ENCODE peak calls at places on chromosome 11, in five cellular contexts. One of them, this sample, is unnamed.

GRCh38 chr11:35427158-35427557 is 7.8 kb upstream of the SLC1A2 start:
- DNase-seq in ovary: no peak
- DNase-seq in CD8-positive, alpha-beta memory T cell: no peak
- DNase-seq in CD4-positive, alpha-beta memory T cell: no peak
- DNase-seq in H7: no peak
- DNase-seq in this sample: no peak

GRCh38 chr11:116454020-116454645 is 318.7 kb downstream of the BUD13 start:
- DNase-seq in H7: peak; percentile 68
- DNase-seq in ovary: no peak
- DNase-seq in CD4-positive, alpha-beta memory T cell: no peak
- DNase-seq in CD8-positive, alpha-beta memory T cell: no peak
- DNase-seq in this sample: peak; percentile 41

GRCh38 chr11:115672999-115673411 is 168.8 kb upstream of the CADM1 start:
- DNase-seq in CD4-positive, alpha-beta memory T cell: no peak
- DNase-seq in CD8-positive, alpha-beta memory T cell: no peak
- DNase-seq in ovary: no peak
- DNase-seq in H7: no peak
- DNase-seq in this sample: no peak

GRCh38 chr11:125373426-125374391 is 122.4 kb downstream of the FEZ1 start:
- DNase-seq in CD4-positive, alpha-beta memory T cell: no peak
- DNase-seq in H7: no peak
- DNase-seq in CD8-positive, alpha-beta memory T cell: no peak
- DNase-seq in ovary: no peak
- DNase-seq in this sample: no peak

GRCh38 chr11:113907681-113908080 is 3.1 kb downstream of the HTR3B start:
- DNase-seq in H7: no peak
- DNase-seq in ovary: no peak
- DNase-seq in CD8-positive, alpha-beta memory T cell: no peak
- DNase-seq in CD4-positive, alpha-beta memory T cell: no peak
- DNase-seq in this sample: no peak

GRCh38 chr11:12629601-12630313 is 44.5 kb upstream of the TEAD1 start:
- DNase-seq in CD4-positive, alpha-beta memory T cell: no peak
- DNase-seq in CD8-positive, alpha-beta memory T cell: no peak
- DNase-seq in H7: no peak
- DNase-seq in ovary: no peak
- DNase-seq in this sample: no peak

GRCh38 chr11:133418218-133418617 is 114.1 kb downstream of the OPCML start:
- DNase-seq in CD4-positive, alpha-beta memory T cell: no peak
- DNase-seq in CD8-positive, alpha-beta memory T cell: no peak
- DNase-seq in ovary: no peak
- DNase-seq in H7: no peak
- DNase-seq in this sample: no peak

GRCh38 chr11:115919341-115920086 is 415.3 kb upstream of the CADM1 start:
- DNase-seq in CD8-positive, alpha-beta memory T cell: no peak
- DNase-seq in H7: no peak
- DNase-seq in CD4-positive, alpha-beta memory T cell: no peak
- DNase-seq in ovary: no peak
- DNase-seq in this sample: no peak

GRCh38 chr11:111960916-111961315 is 23.8 kb downstream of the DIXDC1 start:
- DNase-seq in ovary: no peak
- DNase-seq in CD8-positive, alpha-beta memory T cell: no peak
- DNase-seq in H7: peak; percentile 80
- DNase-seq in CD4-positive, alpha-beta memory T cell: no peak
- DNase-seq in this sample: no peak

GRCh38 chr11:64809781-64810241 is 540 bp downstream of the MEN1 start:
- DNase-seq in CD8-positive, alpha-beta memory T cell: no peak
- DNase-seq in CD4-positive, alpha-beta memory T cell: no peak
- DNase-seq in H7: peak; percentile 93
- DNase-seq in ovary: no peak
- DNase-seq in this sample: peak; percentile 12

GRCh38 chr11:30244255-30244654 is 13.4 kb downstream of the FSHB start:
- DNase-seq in CD4-positive, alpha-beta memory T cell: no peak
- DNase-seq in ovary: no peak
- DNase-seq in H7: no peak
- DNase-seq in CD8-positive, alpha-beta memory T cell: no peak
- DNase-seq in this sample: no peak

GRCh38 chr11:75867778-75868374 is 52.9 kb downstream of the UVRAG start:
- DNase-seq in CD8-positive, alpha-beta memory T cell: peak; percentile 34
- DNase-seq in H7: peak; percentile 43
- DNase-seq in ovary: no peak
- DNase-seq in CD4-positive, alpha-beta memory T cell: peak; percentile 47
- DNase-seq in this sample: peak; percentile 63

GRCh38 chr11:112961146-112961668 is at the start of gene NCAM1:
- DNase-seq in ovary: peak; percentile 92
- DNase-seq in CD8-positive, alpha-beta memory T cell: peak; percentile 14
- DNase-seq in CD4-positive, alpha-beta memory T cell: peak; percentile 1
- DNase-seq in H7: peak; percentile 91
- DNase-seq in this sample: peak; percentile 62

GRCh38 chr11:20474176-20474950 is 86.8 kb downstream of the PRMT3 start:
- DNase-seq in CD8-positive, alpha-beta memory T cell: no peak
- DNase-seq in H7: no peak
- DNase-seq in CD4-positive, alpha-beta memory T cell: no peak
- DNase-seq in ovary: no peak
- DNase-seq in this sample: no peak

GRCh38 chr11:47591764-47592163 is 2.4 kb downstream of the C1QTNF4 start:
- DNase-seq in CD8-positive, alpha-beta memory T cell: no peak
- DNase-seq in CD4-positive, alpha-beta memory T cell: no peak
- DNase-seq in H7: peak; percentile 43
- DNase-seq in ovary: no peak
- DNase-seq in this sample: no peak

GRCh38 chr11:64790205-64791095 is 12.1 kb upstream of the SF1 start:
- DNase-seq in CD8-positive, alpha-beta memory T cell: no peak
- DNase-seq in CD4-positive, alpha-beta memory T cell: no peak
- DNase-seq in ovary: no peak
- DNase-seq in H7: peak; percentile 32
- DNase-seq in this sample: no peak

GRCh38 chr11:106156290-106156937 is 79.0 kb downstream of the AASDHPPT start:
- DNase-seq in ovary: peak; percentile 20
- DNase-seq in CD8-positive, alpha-beta memory T cell: no peak
- DNase-seq in H7: peak; percentile 5
- DNase-seq in CD4-positive, alpha-beta memory T cell: no peak
- DNase-seq in this sample: peak; percentile 50

GRCh38 chr11:71787014-71787823 is 45.8 kb upstream of the DEFB108B start:
- DNase-seq in ovary: peak; percentile 100
- DNase-seq in CD4-positive, alpha-beta memory T cell: peak; percentile 97
- DNase-seq in H7: peak; percentile 94
- DNase-seq in CD8-positive, alpha-beta memory T cell: peak; percentile 98
- DNase-seq in this sample: peak; percentile 98

GRCh38 chr11:121829159-121829643 is 286.8 kb downstream of the BLID start:
- DNase-seq in CD4-positive, alpha-beta memory T cell: no peak
- DNase-seq in CD8-positive, alpha-beta memory T cell: no peak
- DNase-seq in H7: no peak
- DNase-seq in ovary: no peak
- DNase-seq in this sample: no peak

GRCh38 chr11:7673724-7674434 is 579 bp upstream of the CYB5R2 start:
- DNase-seq in H7: peak; percentile 92
- DNase-seq in CD4-positive, alpha-beta memory T cell: no peak
- DNase-seq in CD8-positive, alpha-beta memory T cell: no peak
- DNase-seq in ovary: peak; percentile 63
- DNase-seq in this sample: no peak

GRCh38 chr11:75388386-75389275 is 10.7 kb upstream of the RPS3 start:
- DNase-seq in CD4-positive, alpha-beta memory T cell: peak; percentile 69
- DNase-seq in ovary: peak; percentile 69
- DNase-seq in H7: peak; percentile 83
- DNase-seq in CD8-positive, alpha-beta memory T cell: peak; percentile 61
- DNase-seq in this sample: peak; percentile 68

GRCh38 chr11:5383576-5383975 is at the start of gene OR51M1:
- DNase-seq in H7: no peak
- DNase-seq in ovary: no peak
- DNase-seq in CD8-positive, alpha-beta memory T cell: no peak
- DNase-seq in CD4-positive, alpha-beta memory T cell: no peak
- DNase-seq in this sample: no peak

GRCh38 chr11:33172996-33173395 is 11.7 kb upstream of the CSTF3 start:
- DNase-seq in CD8-positive, alpha-beta memory T cell: no peak
- DNase-seq in ovary: no peak
- DNase-seq in H7: peak; percentile 43
- DNase-seq in CD4-positive, alpha-beta memory T cell: no peak
- DNase-seq in this sample: no peak

GRCh38 chr11:75782540-75783263 is 14.1 kb downstream of the DGAT2 start:
- DNase-seq in CD8-positive, alpha-beta memory T cell: no peak
- DNase-seq in CD4-positive, alpha-beta memory T cell: no peak
- DNase-seq in H7: no peak
- DNase-seq in ovary: no peak
- DNase-seq in this sample: no peak

GRCh38 chr11:205221-206001 is 1.8 kb downstream of the BET1L start:
- DNase-seq in H7: no peak
- DNase-seq in ovary: no peak
- DNase-seq in CD4-positive, alpha-beta memory T cell: no peak
- DNase-seq in CD8-positive, alpha-beta memory T cell: no peak
- DNase-seq in this sample: no peak

GRCh38 chr11:207213-208176 is at the start of the genes BET1L and RIC8A:
- DNase-seq in CD4-positive, alpha-beta memory T cell: peak; percentile 98
- DNase-seq in ovary: peak; percentile 97
- DNase-seq in H7: peak; percentile 99
- DNase-seq in CD8-positive, alpha-beta memory T cell: peak; percentile 99
- DNase-seq in this sample: peak; percentile 97

GRCh38 chr11:206002-206384 is 1.2 kb downstream of the BET1L start:
- DNase-seq in H7: no peak
- DNase-seq in CD8-positive, alpha-beta memory T cell: no peak
- DNase-seq in ovary: no peak
- DNase-seq in CD4-positive, alpha-beta memory T cell: no peak
- DNase-seq in this sample: no peak

GRCh38 chr11:208177-208916 is 839 bp downstream of the RIC8A start:
- DNase-seq in H7: peak; percentile 96
- DNase-seq in CD8-positive, alpha-beta memory T cell: peak; percentile 83
- DNase-seq in ovary: peak; percentile 85
- DNase-seq in CD4-positive, alpha-beta memory T cell: peak; percentile 83
- DNase-seq in this sample: peak; percentile 87

DNA sequence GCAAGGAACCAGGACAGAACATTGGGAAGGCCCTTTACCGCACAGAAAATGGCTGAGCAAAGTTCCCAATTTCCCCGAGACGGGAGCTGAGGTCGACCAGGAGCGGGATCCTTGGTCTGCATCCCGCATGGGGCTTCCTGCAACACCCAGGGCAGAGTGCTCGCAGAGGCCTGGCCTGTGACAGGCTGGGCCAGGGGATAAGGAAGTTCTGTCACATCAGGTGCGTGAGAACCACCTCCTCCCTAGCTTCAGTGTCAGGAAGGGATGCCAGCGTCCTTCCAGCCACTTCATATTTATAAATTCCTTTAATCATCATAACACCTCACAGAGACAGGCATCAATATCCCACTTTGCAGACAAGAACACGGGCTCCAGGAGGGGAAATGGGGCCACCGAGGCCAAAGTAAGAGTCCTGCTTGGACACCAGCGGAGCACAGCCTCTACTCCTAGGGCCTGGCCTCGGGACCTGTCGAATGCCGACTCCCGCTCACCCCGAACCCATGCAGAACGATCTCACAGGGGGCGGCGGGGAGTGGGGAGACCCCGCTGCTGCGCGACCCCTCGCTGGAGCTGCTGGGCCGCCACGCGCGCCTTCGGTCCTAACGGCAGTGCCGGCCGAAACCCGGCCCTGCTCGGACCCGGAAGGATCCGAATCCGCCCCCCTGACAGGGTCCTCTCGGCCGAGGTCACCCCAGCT is 535 bp downstream of the BET1L start:
- DNase-seq in H7: peak; percentile 71
- DNase-seq in CD4-positive, alpha-beta memory T cell: peak; percentile 19
- DNase-seq in CD8-positive, alpha-beta memory T cell: no peak
- DNase-seq in ovary: peak; percentile 43
- DNase-seq in this sample: no peak
- H3K36me3 ChIP-seq in H7: peaks cover 29% of the 10 kb centered on the region
- H3K36me3 ChIP-seq in CD4-positive, alpha-beta memory T cell: peaks cover 50% of the 10 kb centered on the region
- H3K36me3 ChIP-seq in CD8-positive, alpha-beta memory T cell: peaks cover 55% of the 10 kb centered on the region
- H3K36me3 ChIP-seq in ovary: no peaks in the 10 kb centered on the region
- H3K36me3 ChIP-seq in this sample: peaks cover 9% of the 10 kb centered on the region

GRCh38 chr11:18485905-18486528 is 30.4 kb downstream of the LDHAL6A start:
- DNase-seq in ovary: no peak
- DNase-seq in H7: no peak
- DNase-seq in CD8-positive, alpha-beta memory T cell: no peak
- DNase-seq in CD4-positive, alpha-beta memory T cell: no peak
- DNase-seq in this sample: no peak
- H3K36me3 ChIP-seq in ovary: no peaks in the 10 kb centered on the region
- H3K36me3 ChIP-seq in H7: peaks cover 13% of the 10 kb centered on the region
- H3K36me3 ChIP-seq in CD8-positive, alpha-beta memory T cell: peaks cover 36% of the 10 kb centered on the region
- H3K36me3 ChIP-seq in CD4-positive, alpha-beta memory T cell: peaks cover 38% of the 10 kb centered on the region
- H3K36me3 ChIP-seq in this sample: peaks cover 6% of the 10 kb centered on the region

DNA sequence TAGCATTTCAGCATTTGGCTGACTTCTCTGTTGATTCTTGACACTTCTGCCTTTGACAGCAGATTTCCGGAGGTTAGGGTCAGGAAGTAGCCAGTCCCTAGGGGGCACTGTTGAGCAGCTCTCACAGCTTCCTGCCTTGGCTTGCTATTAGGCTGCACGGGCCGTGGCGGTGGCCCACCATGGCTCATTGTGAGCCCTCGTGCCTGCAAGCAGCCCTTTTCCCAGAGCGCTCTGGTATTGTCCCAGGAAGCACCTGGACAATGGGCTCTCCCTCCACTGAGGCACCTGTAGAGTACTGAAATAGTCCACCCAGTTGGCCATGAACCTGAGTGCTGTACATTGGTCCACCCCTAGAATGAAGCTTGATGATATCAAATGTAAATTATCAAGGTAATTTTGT is 100.2 kb upstream of the GAL start:
- DNase-seq in CD8-positive, alpha-beta memory T cell: peak; percentile 29
- DNase-seq in CD4-positive, alpha-beta memory T cell: peak; percentile 40
- DNase-seq in H7: peak; percentile 80
- DNase-seq in ovary: no peak
- DNase-seq in this sample: peak; percentile 28
- H3K36me3 ChIP-seq in CD8-positive, alpha-beta memory T cell: peaks cover 38% of the 10 kb centered on the region
- H3K36me3 ChIP-seq in CD4-positive, alpha-beta memory T cell: peaks cover 46% of the 10 kb centered on the region
- H3K36me3 ChIP-seq in H7: peaks cover 14% of the 10 kb centered on the region
- H3K36me3 ChIP-seq in ovary: no peaks in the 10 kb centered on the region
- H3K36me3 ChIP-seq in this sample: peaks cover 5% of the 10 kb centered on the region

DNA sequence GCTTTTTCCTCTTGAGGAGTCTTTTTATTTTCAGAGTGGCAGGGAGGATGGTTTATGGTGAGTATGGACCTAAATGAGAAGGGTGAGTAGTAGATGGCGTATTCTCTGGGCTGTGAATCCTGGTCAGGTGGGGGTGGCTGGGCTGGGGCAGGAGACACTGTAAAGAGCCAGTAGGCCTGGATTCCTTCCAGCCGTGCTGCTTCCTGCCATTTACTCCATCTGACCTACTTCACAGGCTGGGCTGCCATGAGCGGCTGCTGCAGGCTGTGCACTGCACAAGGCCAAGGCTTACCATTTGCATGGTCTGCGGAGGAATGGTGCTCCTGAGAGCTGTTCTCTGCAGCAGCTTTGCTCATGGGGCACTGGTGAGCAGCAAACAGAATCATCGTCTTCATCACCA is 297.6 kb downstream of the KIRREL3 start:
- DNase-seq in CD8-positive, alpha-beta memory T cell: no peak
- DNase-seq in CD4-positive, alpha-beta memory T cell: no peak
- DNase-seq in H7: no peak
- DNase-seq in ovary: no peak
- DNase-seq in this sample: no peak
- H3K36me3 ChIP-seq in CD8-positive, alpha-beta memory T cell: no peaks in the 10 kb centered on the region
- H3K36me3 ChIP-seq in CD4-positive, alpha-beta memory T cell: no peaks in the 10 kb centered on the region
- H3K36me3 ChIP-seq in H7: no peaks in the 10 kb centered on the region
- H3K36me3 ChIP-seq in ovary: no peaks in the 10 kb centered on the region
- H3K36me3 ChIP-seq in this sample: no peaks in the 10 kb centered on the region

This sample was measured in MM.1S.